ENCODE peak calls at places on chromosomes 4 and X, in six cellular contexts. S, N, A, Q, F and E are unnamed samples.

GRCh38 chr4:40924793-40925117 is 175.0 kb downstream of the NSUN7 start:
- DNase-seq in S (no peak), A (no peak), Q (no peak), N (no peak), F (no peak), E (no peak)

GRCh38 chr4:89563431-89563830 is 255.8 kb upstream of the GPRIN3 start:
- DNase-seq in A (no peak), Q (no peak), N (no peak), F (no peak), S (no peak), E (no peak)

GRCh38 chrX:139388234-139388633 is 142.3 kb upstream of the F9 start:
- DNase-seq in Q (no peak), A (no peak), S (no peak), N (no peak), F (no peak), E (no peak)

GRCh38 chrX:104351173-104351769 is 96.5 kb upstream of the ESX1 start:
- DNase-seq in Q (no peak), N (no peak), S (no peak), A (no peak), F (no peak), E (peak; percentile 41)

GRCh38 chrX:33840176-33840575 is 291.9 kb downstream of the FAM47A start:
- DNase-seq in F (no peak), N (no peak), A (no peak), S (no peak), Q (no peak), E (no peak)

GRCh38 chrX:7771788-7772438 is 71.1 kb upstream of the VCX start:
- DNase-seq in F (no peak), Q (no peak), S (no peak), A (peak; percentile 91), N (no peak), E (no peak)

GRCh38 chr4:3451956-3452355 is 10.2 kb downstream of the HGFAC start:
- DNase-seq in F (no peak), S (no peak), Q (no peak), A (no peak), N (no peak), E (no peak)

GRCh38 chr4:4762300-4762699 is 97.2 kb upstream of the MSX1 start:
- DNase-seq in N (no peak), A (no peak), S (no peak), Q (no peak), F (no peak), E (no peak)

GRCh38 chr4:26885912-26886274 is 25.3 kb downstream of the STIM2 start:
- DNase-seq in N (no peak), A (no peak), F (peak; percentile 65), Q (no peak), S (no peak), E (no peak)

GRCh38 chr4:52685316-52685715 is 26.2 kb upstream of the USP46 start:
- DNase-seq in A (no peak), S (no peak), N (no peak), Q (no peak), F (no peak), E (no peak)

GRCh38 chr4:20019310-20020015 is 232.2 kb upstream of the SLIT2 start:
- DNase-seq in S (no peak), Q (no peak), F (no peak), A (no peak), N (no peak), E (no peak)

GRCh38 chrX:83845397-83845796 is 15.5 kb upstream of the CYLC1 start:
- DNase-seq in S (peak; percentile 11), F (no peak), A (peak; percentile 18), N (no peak), Q (peak; percentile 41), E (peak; percentile 0)

GRCh38 chrX:38939067-38939466 is 137.8 kb downstream of the MID1IP1 start:
- DNase-seq in Q (no peak), S (no peak), F (no peak), N (no peak), A (no peak), E (no peak)

GRCh38 chrX:129996120-129996519 is 13.7 kb downstream of the BCORL1 start:
- DNase-seq in F (no peak), Q (no peak), S (peak; percentile 32), N (no peak), A (no peak), E (no peak)

GRCh38 chr4:6272863-6273660 is 3.4 kb downstream of the WFS1 start:
- DNase-seq in F (no peak), S (no peak), Q (peak; percentile 69), N (no peak), A (peak; percentile 70), E (no peak)

GRCh38 chr4:6275351-6275750 is 5.7 kb downstream of the WFS1 start:
- DNase-seq in A (no peak), S (no peak), N (no peak), F (no peak), Q (no peak), E (no peak)

GRCh38 chr4:6271701-6272465 is 2.2 kb downstream of the WFS1 start:
- DNase-seq in N (no peak), S (no peak), A (no peak), Q (no peak), F (no peak), E (no peak)

GRCh38 chr4:6275898-6276563 is 6.4 kb downstream of the WFS1 start:
- DNase-seq in N (no peak), F (no peak), S (no peak), Q (no peak), A (peak; percentile 92), E (no peak)

GRCh38 chr4:6273661-6273990 is 4.0 kb downstream of the WFS1 start:
- DNase-seq in A (peak; percentile 53), Q (no peak), N (no peak), S (no peak), F (no peak), E (no peak)
- TF ChIP-seq CTCF in A (no peak), Q (no peak), N (no peak), S (no peak), F (no peak), E (no peak)

GRCh38 chr4:155582031-155582430 is 84.6 kb upstream of the GUCY1A1 start:
- DNase-seq in A (no peak), S (no peak), N (no peak), Q (no peak), F (no peak), E (no peak)

GRCh38 chr4:155578726-155579385 is 87.8 kb upstream of the GUCY1A1 start:
- DNase-seq in S (no peak), A (no peak), N (no peak), F (no peak), Q (no peak), E (no peak)

GRCh38 chr4:155587766-155588165 is 78.9 kb upstream of the GUCY1A1 start:
- DNase-seq in F (no peak), Q (no peak), A (no peak), N (no peak), S (no peak), E (no peak)

GRCh38 chr4:155578219-155578618 is 88.4 kb upstream of the GUCY1A1 start:
- DNase-seq in F (no peak), N (no peak), S (no peak), A (no peak), Q (no peak), E (no peak)

DNA sequence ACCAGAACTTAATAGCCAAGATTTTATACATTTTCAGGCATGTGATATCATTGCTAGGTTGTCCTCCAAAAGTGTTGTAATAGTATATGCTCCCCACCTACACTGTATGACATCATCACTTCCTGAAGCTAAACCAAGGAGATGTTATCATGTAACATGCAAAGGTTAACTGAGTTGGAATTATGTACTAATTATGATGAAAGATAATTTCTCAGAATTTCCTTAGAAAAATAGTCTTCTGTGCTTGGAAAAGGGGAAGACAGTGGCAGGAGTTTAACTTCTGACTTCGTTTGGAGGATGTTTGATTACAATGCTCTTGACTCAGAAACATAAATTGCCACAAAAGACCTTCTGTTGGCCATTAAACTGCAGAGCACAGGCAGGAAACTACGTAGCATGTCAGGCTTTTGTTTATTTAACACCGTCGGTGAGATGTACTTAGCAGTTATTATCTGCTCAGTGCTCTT is 83.6 kb upstream of the GUCY1A1 start:
- DNase-seq in A (no peak), Q (no peak), F (no peak), N (no peak), S (no peak), E (no peak)
- TF ChIP-seq JUND in A (no peak), Q (no peak), F (no peak), N (no peak), S (no peak), E (no peak)

GRCh38 chr4:98094118-98094517 is 49.2 kb downstream of the STPG2 start:
- DNase-seq in Q (no peak), S (no peak), N (no peak), F (no peak), A (no peak), E (no peak)

GRCh38 chr4:98092833-98093439 is 50.3 kb downstream of the STPG2 start:
- DNase-seq in A (peak; percentile 9), N (no peak), F (no peak), Q (no peak), S (no peak), E (peak; percentile 27)
- TF ChIP-seq CTCF in A (peak; percentile 36), N (no peak), F (peak; percentile 39), Q (peak; percentile 71), S (peak; percentile 17), E (peak; percentile 21)

DNA sequence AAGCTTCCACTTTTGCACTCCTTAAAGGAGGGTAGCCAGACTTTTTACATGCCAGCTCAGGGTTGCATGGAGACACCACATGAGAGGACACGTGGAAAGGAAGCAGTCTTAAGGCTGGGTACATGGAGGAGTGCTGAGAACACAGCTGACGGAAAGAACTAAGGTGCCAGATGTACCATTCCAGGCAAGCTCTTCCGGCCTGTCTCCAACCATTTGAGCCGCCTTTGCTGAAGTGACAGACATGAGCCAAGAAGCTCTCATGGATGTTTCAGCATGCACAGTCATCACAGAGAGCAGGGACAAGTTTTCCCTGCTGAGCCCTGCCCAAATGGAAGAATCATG is 83.4 kb upstream of the BMP2K start:
- DNase-seq in A (no peak), Q (no peak), S (no peak), F (no peak), N (no peak), E (no peak)
- TF ChIP-seq JUND in A (no peak), Q (no peak), S (peak; percentile 36), F (no peak), N (no peak), E (no peak)

GRCh38 chr4:83585982-83586508 is 50.1 kb downstream of the GPAT3 start:
- DNase-seq in A (no peak), Q (no peak), S (peak; percentile 17), N (no peak), F (no peak), E (no peak)

GRCh38 chr4:83581411-83582288 is 45.7 kb downstream of the GPAT3 start:
- DNase-seq in F (peak; percentile 39), Q (no peak), N (no peak), A (no peak), S (no peak), E (no peak)

GRCh38 chr4:83582289-83582756 is 46.4 kb downstream of the GPAT3 start:
- DNase-seq in F (no peak), S (no peak), A (no peak), Q (no peak), N (no peak), E (no peak)
- TF ChIP-seq CTCF in F (no peak), S (no peak), A (peak; percentile 52), Q (no peak), N (no peak), E (no peak)

GRCh38 chrX:95063554-95063953 is 1389.5 kb downstream of the FAM133A start:
- DNase-seq in F (no peak), S (no peak), A (no peak), N (no peak), Q (no peak), E (no peak)
- TF ChIP-seq JUND in F (no peak), S (no peak), A (no peak), N (no peak), Q (peak; percentile 52), E (no peak)

GRCh38 chr4:24032371-24032989 is 142.6 kb upstream of the PPARGC1A start:
- DNase-seq in S (no peak), F (no peak), A (peak; percentile 13), Q (peak; percentile 4), N (no peak), E (no peak)
- TF ChIP-seq CTCF in S (no peak), F (peak; percentile 22), A (peak; percentile 62), Q (peak; percentile 27), N (peak; percentile 12), E (no peak)